ENCODE peak calls at places on chromosomes 4 and X, in ten cellular contexts. I, A, B, P, N, M, D, W, J and E are unnamed samples.

GRCh38 chr4:5361968-5362367 is 310.7 kb downstream of the STK32B start:
- DNase-seq in W (no peak), J (no peak), A (no peak), N (peak; percentile 28), I (no peak), B (no peak), P (no peak), M (peak; percentile 19), D (no peak), E (no peak)

GRCh38 chr4:75542824-75543223 is 13.0 kb upstream of the ODAPH start:
- DNase-seq in A (no peak), M (peak; percentile 96), I (no peak), P (no peak), D (no peak), B (peak; percentile 41), J (no peak), W (no peak), N (peak; percentile 66), E (peak; percentile 77)

GRCh38 chrX:65697915-65698796 is 30.7 kb downstream of the MSN start:
- DNase-seq in W (peak; percentile 37), A (no peak), M (peak; percentile 46), P (peak; percentile 46), D (no peak), B (no peak), N (peak; percentile 67), I (peak; percentile 45), J (peak; percentile 60), E (peak; percentile 28)

GRCh38 chrX:30888526-30889146 is 418 bp downstream of the TAB3 start:
- DNase-seq in W (no peak), N (peak; percentile 21), I (peak; percentile 25), A (no peak), M (no peak), J (no peak), P (peak; percentile 8), D (no peak), B (peak; percentile 9), E (peak; percentile 11)

GRCh38 chr4:177862541-177863176 is 420.4 kb upstream of the AGA start:
- DNase-seq in P (no peak), A (no peak), I (no peak), N (no peak), J (no peak), D (no peak), M (no peak), W (no peak), B (no peak), E (no peak)

GRCh38 chr4:6183740-6184139 is 16.6 kb downstream of the JAKMIP1 start:
- DNase-seq in I (no peak), P (no peak), N (no peak), D (no peak), A (no peak), W (no peak), M (no peak), B (no peak), J (no peak), E (no peak)

GRCh38 chr4:171714791-171715454 is 98.3 kb upstream of the GALNTL6 start:
- DNase-seq in A (no peak), D (no peak), W (no peak), M (no peak), P (no peak), I (no peak), B (no peak), N (no peak), J (no peak), E (no peak)

GRCh38 chrX:3697701-3698279 is 15.7 kb downstream of the PRKX start:
- DNase-seq in W (no peak), J (no peak), A (no peak), M (peak; percentile 74), B (no peak), D (no peak), P (no peak), N (peak; percentile 66), I (no peak), E (peak; percentile 96)

GRCh38 chr4:151184523-151185458 is 85.4 kb downstream of the RPS3A start:
- DNase-seq in N (peak; percentile 80), P (no peak), D (no peak), M (peak; percentile 84), J (no peak), A (no peak), B (no peak), W (no peak), I (no peak), E (no peak)

GRCh38 chrX:56233682-56234081 is 1.5 kb downstream of the KLF8 start:
- DNase-seq in B (peak; percentile 24), M (no peak), D (no peak), J (no peak), I (peak; percentile 56), P (no peak), A (peak; percentile 1), N (peak; percentile 0), W (peak; percentile 22), E (peak; percentile 72)

GRCh38 chrX:155434906-155435743 is 23.3 kb downstream of the F8A3 start:
- DNase-seq in N (no peak), D (no peak), M (peak; percentile 8), J (no peak), W (no peak), B (no peak), P (no peak), A (no peak), I (no peak), E (peak; percentile 2)

GRCh38 chr4:125389713-125390112 is 75.0 kb downstream of the FAT4 start:
- DNase-seq in W (no peak), D (no peak), I (no peak), J (no peak), M (peak; percentile 95), N (peak; percentile 81), B (peak; percentile 41), A (no peak), P (no peak), E (peak; percentile 45)

GRCh38 chr4:41538017-41538733 is at the start of gene LIMCH1:
- DNase-seq in M (peak; percentile 42), I (no peak), N (no peak), J (no peak), P (no peak), B (no peak), W (no peak), D (no peak), A (no peak), E (peak; percentile 79)

GRCh38 chrX:6826856-6827255 is 291.9 kb upstream of the VCX3A start:
- DNase-seq in B (no peak), I (no peak), D (no peak), P (no peak), A (no peak), M (no peak), J (no peak), W (no peak), N (peak; percentile 16), E (no peak)

GRCh38 chr4:140054861-140055260 is 99.1 kb downstream of the MAML3 start:
- DNase-seq in P (no peak), I (no peak), B (no peak), N (no peak), W (no peak), D (no peak), M (no peak), J (no peak), A (no peak), E (no peak)

GRCh38 chrX:30973784-30974427 is 84.9 kb upstream of the TAB3 start:
- DNase-seq in I (no peak), M (no peak), B (no peak), N (no peak), A (no peak), J (no peak), P (no peak), D (no peak), W (no peak), E (no peak)

GRCh38 chr4:139301821-139302611 is at the start of gene NDUFC1:
- DNase-seq in D (no peak), N (peak; percentile 73), M (peak; percentile 65), P (peak; percentile 50), B (peak; percentile 70), A (no peak), J (peak; percentile 60), W (peak; percentile 36), I (peak; percentile 76), E (peak; percentile 69)

GRCh38 chrX:45824471-45824870 is 623.8 kb upstream of the DIPK2B start:
- DNase-seq in D (peak; percentile 1), M (peak; percentile 95), J (no peak), N (peak; percentile 91), I (no peak), B (peak; percentile 72), W (no peak), P (peak; percentile 50), A (peak; percentile 73), E (peak; percentile 90)

GRCh38 chr4:137981277-137981676 is 260.9 kb downstream of the SLC7A11 start:
- DNase-seq in D (no peak), B (no peak), I (no peak), P (no peak), M (peak; percentile 57), N (peak; percentile 37), J (no peak), A (no peak), W (no peak), E (no peak)

GRCh38 chr4:13302876-13303275 is 181.3 kb downstream of the RAB28 start:
- DNase-seq in P (no peak), D (no peak), W (no peak), B (no peak), J (no peak), M (no peak), N (no peak), I (no peak), A (no peak), E (no peak)

GRCh38 chr4:1928356-1929235 is 57.4 kb downstream of the NSD2 start:
- DNase-seq in A (no peak), P (no peak), J (no peak), I (no peak), B (no peak), D (no peak), N (no peak), W (no peak), M (no peak), E (no peak)

GRCh38 chr4:577499-578450 is 1.7 kb upstream of the TMEM271 start:
- DNase-seq in W (no peak), D (no peak), A (no peak), I (no peak), P (peak; percentile 19), J (no peak), N (peak; percentile 41), M (peak; percentile 32), B (no peak), E (no peak)

GRCh38 chrX:34629572-34629971 is 27.5 kb downstream of the TMEM47 start:
- DNase-seq in W (no peak), D (no peak), A (no peak), I (no peak), J (no peak), B (no peak), M (no peak), P (no peak), N (no peak), E (peak; percentile 38)

GRCh38 chr4:47122592-47123291 is 91.4 kb downstream of the GABRB1 start:
- DNase-seq in N (peak; percentile 83), A (peak; percentile 19), W (peak; percentile 9), M (peak; percentile 72), I (peak; percentile 68), P (peak; percentile 1), B (peak; percentile 43), J (peak; percentile 8), D (peak; percentile 13), E (peak; percentile 67)

GRCh38 chrX:74349387-74349786 is 45.4 kb downstream of the ZCCHC13 start:
- DNase-seq in A (no peak), B (no peak), J (no peak), W (no peak), D (no peak), P (no peak), I (no peak), M (peak; percentile 76), N (peak; percentile 62), E (peak; percentile 1)

GRCh38 chr4:16794816-16795445 is 103.5 kb downstream of the LDB2 start:
- DNase-seq in A (peak; percentile 36), J (no peak), P (peak; percentile 13), D (peak; percentile 1), M (peak; percentile 49), N (peak; percentile 59), I (peak; percentile 46), W (no peak), B (peak; percentile 46), E (peak; percentile 1)

GRCh38 chrX:70049925-70050324 is at the start of gene AWAT2:
- DNase-seq in W (no peak), I (no peak), P (no peak), J (no peak), B (no peak), N (no peak), A (no peak), M (no peak), D (no peak), E (no peak)

GRCh38 chrX:123881330-123881729 is 21.5 kb downstream of the XIAP start:
- DNase-seq in I (no peak), W (no peak), M (no peak), J (no peak), D (no peak), P (no peak), B (no peak), A (no peak), N (no peak), E (peak; percentile 25)